ENCODE peak calls at places on chromosome 13, in five cellular contexts. C is hepatocyte, U is heart left ventricle, T is testis, B is thoracic aorta. H is an unnamed sample.
A peak's percentile ranks its signal among the peaks of the same experiment; 100 is the strongest.

GRCh38 chr13:110137677-110138008 is 169.3 kb downstream of the COL4A1 start:
- DNase-seq in U (peak; percentile 64), C (peak; percentile 75), B (no peak), T (peak; percentile 34), H (no peak)

GRCh38 chr13:95300625-95301134 is 571 bp downstream of the ABCC4 start:
- DNase-seq in B (no peak), T (peak; percentile 62), C (peak; percentile 80), U (peak; percentile 65), H (peak; percentile 30)

GRCh38 chr13:98423417-98423816 is 153.5 kb downstream of the STK24 start:
- DNase-seq in C (no peak), U (no peak), T (no peak), B (no peak), H (no peak)

GRCh38 chr13:66501187-66501586 is 728.9 kb downstream of the PCDH9 start:
- DNase-seq in B (no peak), C (no peak), U (no peak), T (no peak), H (no peak)

GRCh38 chr13:87851395-87851794 is 180.2 kb downstream of the SLITRK5 start:
- DNase-seq in C (no peak), U (no peak), B (no peak), T (no peak), H (no peak)

GRCh38 chr13:80924596-80924995 is 583.7 kb upstream of the SPRY2 start:
- DNase-seq in C (no peak), B (no peak), U (no peak), T (peak; percentile 37), H (no peak)

GRCh38 chr13:35365885-35366284 is 110.6 kb downstream of the MAB21L1 start:
- DNase-seq in B (no peak), T (no peak), U (no peak), C (no peak), H (no peak)

GRCh38 chr13:112558696-112559418 is 29.1 kb downstream of the TUBGCP3 start:
- DNase-seq in T (no peak), U (no peak), B (no peak), C (no peak), H (no peak)

GRCh38 chr13:66407159-66407558 is 823.0 kb downstream of the PCDH9 start:
- DNase-seq in T (no peak), U (no peak), C (no peak), B (no peak), H (no peak)

GRCh38 chr13:36870050-36870692 is 49.9 kb downstream of the SMAD9 start:
- DNase-seq in U (no peak), B (no peak), T (no peak), C (no peak), H (no peak)
- H3K27ac ChIP-seq in U (no peak overlapping the region), B (no peak overlapping the region), T (no peak overlapping the region), C (no peak overlapping the region), H (no peak overlapping the region)

GRCh38 chr13:24642236-24642635 is 38.0 kb upstream of the ATP12A start:
- DNase-seq in T (no peak), U (no peak), C (no peak), B (no peak), H (no peak)
- TF ChIP-seq CTCF in T (no peak), U (no peak), C (no peak), B (no peak), H (no peak)

GRCh38 chr13:42891591-42891990 is 100.5 kb downstream of the EPSTI1 start:
- DNase-seq in T (no peak), C (no peak), B (no peak), U (no peak), H (no peak)
- H3K27ac ChIP-seq in T (no peak overlapping the region), C (no peak overlapping the region), B (no peak overlapping the region), U (no peak overlapping the region), H (no peak overlapping the region)

DNA sequence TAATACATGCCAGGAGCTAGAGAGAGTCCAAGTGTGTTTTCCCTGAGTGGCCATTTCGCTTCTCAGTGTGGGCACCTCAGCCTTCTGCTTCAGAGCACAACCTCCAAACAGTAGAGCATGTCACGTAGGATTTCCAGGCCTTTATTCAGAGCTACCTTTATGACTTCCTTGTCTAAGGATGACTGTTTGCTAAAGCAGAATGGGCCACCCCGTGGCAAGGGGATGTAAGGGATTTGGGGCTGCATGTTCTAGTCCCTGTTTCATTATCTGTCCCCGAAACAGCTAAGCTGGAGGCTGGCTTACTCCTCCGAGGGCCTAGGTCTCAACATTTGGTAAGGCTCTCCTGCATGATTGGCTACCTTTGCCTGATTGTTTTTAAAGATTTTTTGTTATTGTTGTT is 6.0 kb downstream of the RNASEH2B start:
- DNase-seq in C (no peak), B (no peak), T (no peak), U (no peak), H (no peak)
- TF ChIP-seq CTCF in C (no peak), B (no peak), T (no peak), U (no peak), H (peak; percentile 14)

DNA sequence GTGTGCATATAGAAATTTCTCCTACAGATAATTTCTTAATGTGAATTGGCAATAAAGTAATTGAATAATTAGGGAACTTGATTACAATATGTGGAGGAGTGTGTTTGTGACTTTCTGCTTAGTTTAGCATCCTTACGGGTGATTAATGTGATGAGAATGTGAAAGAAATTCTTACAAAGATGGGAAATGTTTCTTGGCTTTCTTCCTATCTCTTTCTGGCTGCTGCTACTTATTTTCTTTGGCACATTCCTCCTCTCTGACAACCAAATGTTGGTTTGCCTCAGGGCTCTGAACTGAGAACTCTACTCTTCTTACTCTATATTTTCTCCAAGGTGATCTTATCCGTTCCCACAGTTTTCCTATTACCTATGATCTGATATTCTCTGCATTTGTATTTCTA is 300.1 kb downstream of the TBC1D4 start:
- DNase-seq in T (no peak), C (no peak), U (no peak), B (no peak), H (no peak)
- H3K27ac ChIP-seq in T (no peak overlapping the region), C (no peak overlapping the region), U (no peak overlapping the region), B (no peak overlapping the region), H (no peak overlapping the region)

H was measured in CD4-positive, alpha-beta T cell.